ENCODE peak calls at places on chromosomes 6 and 20, in ten cellular contexts. X is fibroblast of villous mesenchyme; M is HFF-Myc; E is adrenal gland; J is smooth muscle cell of the brain vasculature; T is CD4-positive, alpha-beta T cell; I is heart left ventricle; Q is foreskin fibroblast; F is stimulated activated CD4-positive, alpha-beta T cell treated with anti-CD3 and anti-CD28 coated beads, Interleukin-15, amount 100 ng/mL, for 48 hours; Y is HS-27A. D is an unnamed sample.

GRCh38 chr6:121435444-121436069 is at the start of gene GJA1:
- DNase-seq in X (peak), M (peak), E (peak), J (peak), T (no peak), I (no peak), Q (peak), F (no peak), Y (peak), D (no peak)

GRCh38 chr6:159422041-159422984 is 253.1 kb downstream of the FNDC1 start:
- DNase-seq in X (no peak), M (no peak), E (no peak), J (no peak), T (no peak), I (peak), Q (no peak), F (no peak), Y (peak), D (peak)

GRCh38 chr6:155795173-155795796 is 339.6 kb upstream of the NOX3 start:
- DNase-seq in X (peak), M (no peak), E (no peak), J (no peak), T (no peak), I (no peak), Q (no peak), F (no peak), Y (peak), D (no peak)

GRCh38 chr6:135680964-135681913 is 170.3 kb upstream of the PDE7B start:
- DNase-seq in X (no peak), M (no peak), E (no peak), J (no peak), T (no peak), I (no peak), Q (no peak), F (no peak), Y (no peak), D (no peak)

GRCh38 chr20:63026582-63027424 is 20.0 kb upstream of the BHLHE23 start:
- DNase-seq in X (no peak), M (no peak), E (no peak), J (no peak), T (no peak), I (peak), Q (no peak), F (no peak), Y (no peak), D (peak)

GRCh38 chr6:163191704-163192537 is 222.6 kb upstream of the QKI start:
- DNase-seq in X (no peak), M (no peak), E (no peak), J (no peak), T (no peak), I (no peak), Q (no peak), F (no peak), Y (no peak), D (no peak)

GRCh38 chr6:80439721-80440488 is 333.4 kb downstream of the BCKDHB start:
- DNase-seq in X (no peak), M (no peak), E (no peak), J (no peak), T (no peak), I (no peak), Q (no peak), F (no peak), Y (no peak), D (no peak)

GRCh38 chr6:88920777-88921728 is 42.4 kb downstream of the RNGTT start:
- DNase-seq in X (no peak), M (no peak), E (no peak), J (no peak), T (no peak), I (no peak), Q (no peak), F (no peak), Y (no peak), D (no peak)

GRCh38 chr6:118017301-118017854 is 110.3 kb downstream of the SLC35F1 start:
- DNase-seq in X (no peak), M (no peak), E (no peak), J (no peak), T (no peak), I (no peak), Q (no peak), F (no peak), Y (no peak), D (no peak)

GRCh38 chr6:107956586-107957164 is 1.3 kb downstream of the SEC63 start:
- DNase-seq in X (peak), M (no peak), E (no peak), J (no peak), T (no peak), I (no peak), Q (peak), F (no peak), Y (no peak), D (no peak)

GRCh38 chr20:53502820-53503219 is 90.8 kb downstream of the ZNF217 start:
- DNase-seq in X (no peak), M (no peak), E (no peak), J (no peak), T (no peak), I (no peak), Q (no peak), F (no peak), Y (no peak), D (no peak)

GRCh38 chr20:59611286-59611685 is 6.9 kb downstream of the PHACTR3 start:
- DNase-seq in X (no peak), M (no peak), E (no peak), J (no peak), T (no peak), I (no peak), Q (no peak), F (no peak), Y (no peak), D (peak)

GRCh38 chr6:56693246-56693607 is 50.5 kb upstream of the DST start:
- DNase-seq in X (peak), M (no peak), E (peak), J (no peak), T (no peak), I (peak), Q (peak), F (no peak), Y (no peak), D (peak)

GRCh38 chr20:34089655-34090324 is 22.3 kb downstream of the EIF2S2 start:
- DNase-seq in X (no peak), M (no peak), E (no peak), J (no peak), T (no peak), I (no peak), Q (no peak), F (no peak), Y (no peak), D (peak)

GRCh38 chr20:14612389-14612788 is 275.0 kb upstream of the FLRT3 start:
- DNase-seq in X (peak), M (no peak), E (no peak), J (no peak), T (no peak), I (no peak), Q (no peak), F (no peak), Y (peak), D (no peak)

GRCh38 chr20:15699431-15700146 is 873.7 kb downstream of the KIF16B start:
- DNase-seq in X (no peak), M (no peak), E (peak), J (no peak), T (no peak), I (no peak), Q (no peak), F (no peak), Y (no peak), D (no peak)

GRCh38 chr20:31517373-31517772 is 3.1 kb downstream of the HM13 start:
- DNase-seq in X (peak), M (peak), E (peak), J (no peak), T (no peak), I (no peak), Q (peak), F (no peak), Y (no peak), D (no peak)

GRCh38 chr6:121504227-121504626 is 68.8 kb downstream of the GJA1 start:
- DNase-seq in X (peak), M (peak), E (peak), J (no peak), T (no peak), I (no peak), Q (peak), F (no peak), Y (no peak), D (no peak)

GRCh38 chr20:53829086-53829703 is 235.6 kb upstream of the ZNF217 start:
- DNase-seq in X (peak), M (peak), E (no peak), J (peak), T (no peak), I (no peak), Q (peak), F (no peak), Y (peak), D (no peak)

GRCh38 chr6:26339612-26340011 is 25.4 kb upstream of the BTN3A2 start:
- DNase-seq in X (no peak), M (no peak), E (no peak), J (no peak), T (no peak), I (no peak), Q (no peak), F (no peak), Y (no peak), D (no peak)

GRCh38 chr6:42693725-42694323 is 28.6 kb downstream of the PRPH2 start:
- DNase-seq in X (no peak), M (no peak), E (no peak), J (no peak), T (no peak), I (no peak), Q (no peak), F (no peak), Y (no peak), D (no peak)

GRCh38 chr6:92806254-92806653 is 613.1 kb downstream of the EPHA7 start:
- DNase-seq in X (no peak), M (no peak), E (no peak), J (no peak), T (no peak), I (no peak), Q (no peak), F (no peak), Y (no peak), D (no peak)

GRCh38 chr6:42211726-42212125 is 5.9 kb downstream of the MRPS10 start:
- DNase-seq in X (no peak), M (no peak), E (no peak), J (no peak), T (no peak), I (no peak), Q (no peak), F (no peak), Y (no peak), D (no peak)

GRCh38 chr6:164106345-164106769 is 691.8 kb downstream of the QKI start:
- DNase-seq in X (no peak), M (no peak), E (no peak), J (no peak), T (no peak), I (no peak), Q (no peak), F (no peak), Y (no peak), D (peak)

GRCh38 chr6:14647311-14647710 is 529.7 kb downstream of the CD83 start:
- DNase-seq in X (no peak), M (no peak), E (no peak), J (no peak), T (no peak), I (no peak), Q (no peak), F (no peak), Y (no peak), D (no peak)

GRCh38 chr20:7656662-7657061 is 283.6 kb downstream of the HAO1 start:
- DNase-seq in X (no peak), M (no peak), E (no peak), J (no peak), T (no peak), I (no peak), Q (no peak), F (no peak), Y (no peak), D (no peak)

GRCh38 chr6:106470316-106470715 is 109.8 kb downstream of the CRYBG1 start:
- DNase-seq in X (no peak), M (no peak), E (no peak), J (no peak), T (no peak), I (no peak), Q (no peak), F (no peak), Y (no peak), D (no peak)

GRCh38 chr6:100493206-100493888 is 28.6 kb upstream of the SIM1 start:
- DNase-seq in X (no peak), M (no peak), E (no peak), J (no peak), T (no peak), I (no peak), Q (no peak), F (no peak), Y (no peak), D (no peak)

GRCh38 chr6:72626126-72626525 is 4.3 kb downstream of the KCNQ5 start:
- DNase-seq in X (no peak), M (no peak), E (no peak), J (no peak), T (no peak), I (no peak), Q (no peak), F (no peak), Y (no peak), D (no peak)

GRCh38 chr6:154572592-154572991 is 62.1 kb upstream of the CNKSR3 start:
- DNase-seq in X (peak), M (no peak), E (no peak), J (no peak), T (no peak), I (no peak), Q (no peak), F (no peak), Y (no peak), D (no peak)

GRCh38 chr6:158232445-158233213 is 64.5 kb downstream of the GTF2H5 start:
- DNase-seq in X (peak), M (no peak), E (peak), J (no peak), T (peak), I (peak), Q (peak), F (peak), Y (peak), D (peak)

GRCh38 chr20:36154696-36155628 is at the start of gene EPB41L1:
- DNase-seq in X (no peak), M (no peak), E (peak), J (no peak), T (no peak), I (peak), Q (no peak), F (no peak), Y (no peak), D (no peak)

GRCh38 chr6:108463789-108464188 is 96.9 kb upstream of the FOXO3 start:
- DNase-seq in X (no peak), M (no peak), E (no peak), J (no peak), T (no peak), I (no peak), Q (no peak), F (no peak), Y (no peak), D (no peak)

GRCh38 chr6:3456794-3457709 is at the start of gene SLC22A23:
- DNase-seq in X (no peak), M (no peak), E (peak), J (peak), T (peak), I (peak), Q (no peak), F (peak), Y (no peak), D (peak)

GRCh38 chr20:16898433-16898832 is 150.3 kb downstream of the OTOR start:
- DNase-seq in X (peak), M (no peak), E (no peak), J (no peak), T (no peak), I (no peak), Q (peak), F (no peak), Y (peak), D (no peak)

GRCh38 chr6:137707590-137708360 is 159.3 kb upstream of the TNFAIP3 start:
- DNase-seq in X (peak), M (peak), E (peak), J (peak), T (peak), I (peak), Q (peak), F (peak), Y (peak), D (peak)

GRCh38 chr6:19301980-19302379 is 535.2 kb upstream of the ID4 start:
- DNase-seq in X (no peak), M (no peak), E (no peak), J (no peak), T (no peak), I (no peak), Q (peak), F (no peak), Y (no peak), D (no peak)

GRCh38 chr20:58131111-58131510 is 97.3 kb downstream of the ANKRD60 start:
- DNase-seq in X (no peak), M (no peak), E (no peak), J (no peak), T (no peak), I (no peak), Q (peak), F (no peak), Y (no peak), D (no peak)

GRCh38 chr6:57190140-57190539 is 18.0 kb downstream of the BAG2 start:
- DNase-seq in X (peak), M (no peak), E (no peak), J (no peak), T (no peak), I (no peak), Q (peak), F (no peak), Y (no peak), D (no peak)

GRCh38 chr20:57792386-57793095 is 82.7 kb upstream of the PMEPA1 start:
- DNase-seq in X (no peak), M (no peak), E (no peak), J (no peak), T (no peak), I (no peak), Q (no peak), F (no peak), Y (no peak), D (no peak)

D was measured in left ventricle myocardium superior.